ENCODE peak calls at places on chromosomes 11 and 22, in six cellular contexts. One of them, this sample, is unnamed.
A peak's percentile ranks its signal among the peaks of the same experiment; 100 is the strongest.

GRCh38 chr11:12196335-12196734 is 85.9 kb downstream of the MICAL2 start:
- DNase-seq in endothelial cell: no peak
- DNase-seq in kidney tubule cell: no peak
- DNase-seq in Ammon's horn: no peak
- DNase-seq in neural crest cell: no peak
- DNase-seq in spleen: no peak
- DNase-seq in this sample: no peak

GRCh38 chr11:1883342-1884122 is 8.2 kb downstream of the PRR33 start:
- DNase-seq in endothelial cell: no peak
- DNase-seq in kidney tubule cell: no peak
- DNase-seq in Ammon's horn: no peak
- DNase-seq in neural crest cell: no peak
- DNase-seq in spleen: peak; percentile 71
- DNase-seq in this sample: no peak

GRCh38 chr11:82038151-82038550 is 695.5 kb downstream of the FAM181B start:
- DNase-seq in endothelial cell: no peak
- DNase-seq in kidney tubule cell: peak; percentile 17
- DNase-seq in Ammon's horn: no peak
- DNase-seq in neural crest cell: no peak
- DNase-seq in spleen: no peak
- DNase-seq in this sample: no peak

GRCh38 chr11:13098067-13098466 is 89.0 kb downstream of the RASSF10 start:
- DNase-seq in endothelial cell: no peak
- DNase-seq in kidney tubule cell: peak; percentile 42
- DNase-seq in Ammon's horn: peak; percentile 85
- DNase-seq in neural crest cell: peak; percentile 43
- DNase-seq in spleen: no peak
- DNase-seq in this sample: no peak

GRCh38 chr11:68140496-68141246 is 19.5 kb upstream of the CHKA start:
- DNase-seq in endothelial cell: no peak
- DNase-seq in kidney tubule cell: no peak
- DNase-seq in Ammon's horn: peak; percentile 49
- DNase-seq in neural crest cell: no peak
- DNase-seq in spleen: no peak
- DNase-seq in this sample: no peak

GRCh38 chr22:44616882-44617655 is 84.9 kb upstream of the PRR5 start:
- DNase-seq in endothelial cell: no peak
- DNase-seq in kidney tubule cell: no peak
- DNase-seq in Ammon's horn: no peak
- DNase-seq in neural crest cell: no peak
- DNase-seq in spleen: no peak
- DNase-seq in this sample: no peak

GRCh38 chr22:27809700-27810365 is 8.3 kb upstream of the MN1 start:
- DNase-seq in endothelial cell: no peak
- DNase-seq in kidney tubule cell: no peak
- DNase-seq in Ammon's horn: no peak
- DNase-seq in neural crest cell: no peak
- DNase-seq in spleen: no peak
- DNase-seq in this sample: no peak

GRCh38 chr22:27494821-27495220 is 306.7 kb downstream of the MN1 start:
- DNase-seq in endothelial cell: no peak
- DNase-seq in kidney tubule cell: no peak
- DNase-seq in Ammon's horn: no peak
- DNase-seq in neural crest cell: peak; percentile 55
- DNase-seq in spleen: peak; percentile 47
- DNase-seq in this sample: no peak

GRCh38 chr22:45190473-45190872 is 26.7 kb downstream of the NUP50 start:
- DNase-seq in endothelial cell: no peak
- DNase-seq in kidney tubule cell: no peak
- DNase-seq in Ammon's horn: no peak
- DNase-seq in neural crest cell: no peak
- DNase-seq in spleen: no peak
- DNase-seq in this sample: no peak

GRCh38 chr11:121936375-121936774 is 179.6 kb downstream of the BLID start:
- DNase-seq in endothelial cell: no peak
- DNase-seq in kidney tubule cell: no peak
- DNase-seq in Ammon's horn: no peak
- DNase-seq in neural crest cell: no peak
- DNase-seq in spleen: no peak
- DNase-seq in this sample: no peak

GRCh38 chr11:67648140-67648795 is 2.3 kb downstream of the ACY3 start:
- DNase-seq in endothelial cell: peak; percentile 47
- DNase-seq in kidney tubule cell: peak; percentile 25
- DNase-seq in Ammon's horn: no peak
- DNase-seq in neural crest cell: no peak
- DNase-seq in spleen: peak; percentile 91
- DNase-seq in this sample: no peak

GRCh38 chr11:73317373-73317772 is 9.3 kb downstream of the ARHGEF17 start:
- DNase-seq in endothelial cell: no peak
- DNase-seq in kidney tubule cell: no peak
- DNase-seq in Ammon's horn: peak; percentile 88
- DNase-seq in neural crest cell: no peak
- DNase-seq in spleen: no peak
- DNase-seq in this sample: no peak

GRCh38 chr11:15714641-15715399 is 600.1 kb downstream of the INSC start:
- DNase-seq in endothelial cell: no peak
- DNase-seq in kidney tubule cell: no peak
- DNase-seq in Ammon's horn: no peak
- DNase-seq in neural crest cell: no peak
- DNase-seq in spleen: no peak
- DNase-seq in this sample: no peak

GRCh38 chr11:85627332-85627997 is at the start of gene DLG2:
- DNase-seq in endothelial cell: peak; percentile 6
- DNase-seq in kidney tubule cell: peak; percentile 57
- DNase-seq in Ammon's horn: peak; percentile 67
- DNase-seq in neural crest cell: no peak
- DNase-seq in spleen: no peak
- DNase-seq in this sample: peak; percentile 19

GRCh38 chr11:40567392-40567791 is 892.1 kb downstream of the LRRC4C start:
- DNase-seq in endothelial cell: no peak
- DNase-seq in kidney tubule cell: no peak
- DNase-seq in Ammon's horn: no peak
- DNase-seq in neural crest cell: no peak
- DNase-seq in spleen: no peak
- DNase-seq in this sample: no peak

GRCh38 chr11:125155100-125155444 is 9.5 kb upstream of the PKNOX2 start:
- DNase-seq in endothelial cell: no peak
- DNase-seq in kidney tubule cell: no peak
- DNase-seq in Ammon's horn: no peak
- DNase-seq in neural crest cell: no peak
- DNase-seq in spleen: no peak
- DNase-seq in this sample: no peak

GRCh38 chr11:68270334-68271022 is 1.3 kb downstream of the C11orf24 start:
- DNase-seq in endothelial cell: no peak
- DNase-seq in kidney tubule cell: peak; percentile 22
- DNase-seq in Ammon's horn: no peak
- DNase-seq in neural crest cell: no peak
- DNase-seq in spleen: no peak
- DNase-seq in this sample: no peak

GRCh38 chr22:33271390-33272161 is 213.4 kb upstream of the SYN3 start:
- DNase-seq in endothelial cell: no peak
- DNase-seq in kidney tubule cell: peak; percentile 23
- DNase-seq in Ammon's horn: peak; percentile 67
- DNase-seq in neural crest cell: no peak
- DNase-seq in spleen: no peak
- DNase-seq in this sample: no peak

GRCh38 chr11:96112192-96113099 is 188.5 kb upstream of the MTMR2 start:
- DNase-seq in endothelial cell: no peak
- DNase-seq in kidney tubule cell: no peak
- DNase-seq in Ammon's horn: no peak
- DNase-seq in neural crest cell: no peak
- DNase-seq in spleen: no peak
- DNase-seq in this sample: no peak

GRCh38 chr22:43377486-43377995 is 34.3 kb upstream of the MPPED1 start:
- DNase-seq in endothelial cell: no peak
- DNase-seq in kidney tubule cell: no peak
- DNase-seq in Ammon's horn: no peak
- DNase-seq in neural crest cell: no peak
- DNase-seq in spleen: no peak
- DNase-seq in this sample: no peak

GRCh38 chr11:76770642-76771445 is 12.3 kb upstream of the TSKU start:
- DNase-seq in endothelial cell: no peak
- DNase-seq in kidney tubule cell: peak; percentile 97
- DNase-seq in Ammon's horn: no peak
- DNase-seq in neural crest cell: no peak
- DNase-seq in spleen: peak; percentile 30
- DNase-seq in this sample: peak; percentile 96

GRCh38 chr11:68862426-68862825 is 20.7 kb upstream of the CPT1A start:
- DNase-seq in endothelial cell: no peak
- DNase-seq in kidney tubule cell: no peak
- DNase-seq in Ammon's horn: no peak
- DNase-seq in neural crest cell: no peak
- DNase-seq in spleen: peak; percentile 21
- DNase-seq in this sample: no peak

GRCh38 chr11:35725880-35726279 is 63.3 kb downstream of the TRIM44 start:
- DNase-seq in endothelial cell: no peak
- DNase-seq in kidney tubule cell: peak; percentile 86
- DNase-seq in Ammon's horn: no peak
- DNase-seq in neural crest cell: no peak
- DNase-seq in spleen: no peak
- DNase-seq in this sample: no peak

GRCh38 chr11:103183981-103184592 is 74.9 kb downstream of the DYNC2H1 start:
- DNase-seq in endothelial cell: no peak
- DNase-seq in kidney tubule cell: no peak
- DNase-seq in Ammon's horn: no peak
- DNase-seq in neural crest cell: no peak
- DNase-seq in spleen: no peak
- DNase-seq in this sample: no peak

GRCh38 chr11:32099516-32099915 is 8.6 kb downstream of the RCN1 start:
- DNase-seq in endothelial cell: no peak
- DNase-seq in kidney tubule cell: no peak
- DNase-seq in Ammon's horn: no peak
- DNase-seq in neural crest cell: no peak
- DNase-seq in spleen: no peak
- DNase-seq in this sample: no peak

GRCh38 chr22:17580461-17581031 is 17.2 kb downstream of the SLC25A18 start:
- DNase-seq in endothelial cell: no peak
- DNase-seq in kidney tubule cell: no peak
- DNase-seq in Ammon's horn: no peak
- DNase-seq in neural crest cell: no peak
- DNase-seq in spleen: no peak
- DNase-seq in this sample: no peak

GRCh38 chr11:61384271-61385242 is 7.8 kb upstream of the TMEM216 start:
- DNase-seq in endothelial cell: peak; percentile 26
- DNase-seq in kidney tubule cell: no peak
- DNase-seq in Ammon's horn: no peak
- DNase-seq in neural crest cell: no peak
- DNase-seq in spleen: no peak
- DNase-seq in this sample: no peak

GRCh38 chr11:57222239-57222638 is 14.8 kb downstream of the APLNR start:
- DNase-seq in endothelial cell: no peak
- DNase-seq in kidney tubule cell: no peak
- DNase-seq in Ammon's horn: no peak
- DNase-seq in neural crest cell: no peak
- DNase-seq in spleen: no peak
- DNase-seq in this sample: no peak

This sample was measured in Caki2.